ENCODE peak calls at places on chromosomes 1 and 21, in six cellular contexts. J, I, U, H, Y and W are unnamed samples. For H3K9me3, the result is how much of the 10 kb centered on the place peaks cover.

GRCh38 chr1:197557302-197557701 is 218.0 kb downstream of the DENND1B start:
- DNase-seq in J (no peak), I (no peak), U (peak), H (no peak), Y (peak), W (no peak)

GRCh38 chr21:41442496-41443186 is 16.6 kb downstream of the MX1 start:
- DNase-seq in J (no peak), I (no peak), U (no peak), H (peak), Y (peak), W (no peak)

GRCh38 chr1:96416111-96416595 is 305.4 kb upstream of the PTBP2 start:
- DNase-seq in J (no peak), I (no peak), U (peak), H (no peak), Y (peak), W (no peak)

GRCh38 chr1:55727010-55727409 is 511.8 kb upstream of the USP24 start:
- DNase-seq in J (no peak), I (no peak), U (peak), H (no peak), Y (peak), W (no peak)

GRCh38 chr1:26278835-26279597 is 870 bp upstream of the SH3BGRL3 start:
- DNase-seq in J (peak), I (no peak), U (peak), H (no peak), Y (peak), W (no peak)

GRCh38 chr21:27818847-27819246 is 852.0 kb upstream of the ADAMTS5 start:
- DNase-seq in J (no peak), I (no peak), U (peak), H (no peak), Y (no peak), W (no peak)

GRCh38 chr1:226741009-226741408 is 1.9 kb upstream of the ITPKB start:
- DNase-seq in J (no peak), I (no peak), U (no peak), H (no peak), Y (no peak), W (no peak)

GRCh38 chr1:174958396-174958795 is 41.4 kb upstream of the CACYBP start:
- DNase-seq in J (no peak), I (no peak), U (no peak), H (no peak), Y (no peak), W (no peak)

GRCh38 chr1:119647228-119647733 is 785 bp downstream of the ZNF697 start:
- DNase-seq in J (no peak), I (no peak), U (peak), H (no peak), Y (no peak), W (no peak)

GRCh38 chr1:27603320-27603961 is 503 bp downstream of the AHDC1 start:
- DNase-seq in J (no peak), I (no peak), U (peak), H (no peak), Y (no peak), W (peak)

GRCh38 chr1:234721476-234722266 is 111.7 kb upstream of the IRF2BP2 start:
- DNase-seq in J (peak), I (no peak), U (peak), H (no peak), Y (peak), W (no peak)

GRCh38 chr1:66980745-66981367 is 56.1 kb downstream of the MIER1 start:
- DNase-seq in J (no peak), I (no peak), U (peak), H (no peak), Y (peak), W (no peak)

GRCh38 chr1:108082006-108082405 is 117.0 kb upstream of the VAV3 start:
- DNase-seq in J (no peak), I (no peak), U (peak), H (no peak), Y (no peak), W (no peak)

GRCh38 chr1:97277891-97278662 is 556.5 kb downstream of the PTBP2 start:
- DNase-seq in J (no peak), I (no peak), U (peak), H (no peak), Y (peak), W (peak)

DNA sequence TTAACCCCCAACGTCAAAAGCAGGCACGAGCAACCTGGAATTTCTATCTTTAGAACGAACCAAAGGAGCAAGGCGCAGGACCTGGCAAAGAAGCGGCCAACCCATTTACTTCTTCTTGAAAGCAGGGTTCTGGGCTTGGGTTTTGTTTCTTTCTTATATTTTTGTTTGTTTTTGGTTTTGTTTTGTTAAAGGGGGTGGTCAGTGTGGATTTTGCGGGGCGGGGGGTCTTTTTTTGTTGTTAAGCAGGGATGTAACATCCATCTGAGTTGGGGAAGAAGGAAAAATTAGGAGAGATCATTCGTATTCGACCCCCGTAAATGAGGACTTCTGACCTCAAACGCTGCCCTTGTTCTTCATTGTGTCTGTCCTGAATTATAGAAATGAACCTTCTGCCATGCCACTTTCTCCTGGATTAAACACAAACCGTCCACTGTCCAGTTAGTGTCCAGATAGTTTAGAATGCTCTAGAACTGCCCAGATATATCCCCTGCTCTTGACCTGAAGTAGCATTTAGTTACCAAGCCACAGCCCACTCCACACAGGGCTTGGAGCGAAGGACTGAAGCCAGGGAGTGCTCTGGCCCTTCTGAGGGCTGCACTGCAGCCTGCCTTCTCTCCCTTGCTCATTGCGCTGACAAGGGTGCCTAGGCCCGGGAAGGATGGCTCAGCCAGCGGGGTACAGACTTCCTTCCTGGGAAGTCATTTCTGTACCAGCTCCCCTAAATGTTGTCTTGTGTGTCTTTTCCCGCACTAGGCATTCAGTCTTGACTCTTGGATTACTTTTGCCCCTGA is 935 bp upstream of the APP start:
- DNase-seq in J (no peak), I (no peak), U (no peak), H (no peak), Y (no peak), W (no peak)
- H3K4me3 ChIP-seq in J (peak), I (peak), U (peak), H (peak), Y (peak), W (peak)

DNA sequence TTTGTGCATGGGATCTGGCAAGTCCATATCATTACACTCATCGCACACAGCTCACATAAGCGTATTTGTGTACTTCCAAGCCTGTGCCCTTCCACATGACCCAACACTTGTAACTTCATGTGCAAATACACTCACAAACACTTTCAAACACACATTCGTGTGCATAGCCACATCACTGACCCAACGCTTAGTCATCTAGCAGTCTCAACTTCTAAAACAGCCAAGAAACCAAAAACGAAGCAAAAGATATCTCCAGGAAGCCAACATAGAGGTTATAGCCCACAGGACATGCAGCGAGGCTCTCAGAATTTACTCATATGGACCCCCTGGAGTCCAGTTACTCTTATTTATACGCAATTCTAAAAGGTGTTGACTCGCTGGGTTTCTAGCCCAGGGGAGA is 10.9 kb upstream of the GOLT1A start:
- DNase-seq in J (no peak), I (no peak), U (peak), H (no peak), Y (peak), W (no peak)
- H3K9me3 ChIP-seq in J (under half), I (under half), U (under half), H (under half), Y (under half), W (under half)

GRCh38 chr1:147451628-147452027 is 89.7 kb upstream of the BCL9 start:
- DNase-seq in J (no peak), I (no peak), U (no peak), H (no peak), Y (no peak), W (no peak)
- H3K4me3 ChIP-seq in J (no peak), I (no peak), U (no peak), H (no peak), Y (no peak), W (no peak)

DNA sequence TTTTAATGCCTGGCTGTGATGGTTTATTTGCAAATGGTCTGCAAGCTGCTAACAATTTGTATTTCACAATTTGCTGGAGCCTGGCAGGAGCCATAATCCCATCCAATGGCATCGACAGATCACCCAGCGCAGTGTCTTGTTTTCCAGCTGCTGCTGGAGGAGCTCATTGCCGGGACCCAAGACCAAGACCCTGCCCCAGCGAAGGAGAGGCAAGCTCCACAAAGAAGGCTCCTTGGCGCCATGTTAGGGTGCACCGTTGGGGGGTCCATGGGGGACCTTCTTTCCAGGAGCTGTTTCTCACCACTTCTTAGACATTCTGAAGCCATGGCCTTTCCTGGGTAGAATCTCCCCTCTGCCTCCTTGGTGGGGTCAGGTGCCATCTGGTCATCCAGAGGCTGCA is 31.1 kb downstream of the AJAP1 start:
- DNase-seq in J (no peak), I (no peak), U (no peak), H (no peak), Y (no peak), W (no peak)
- H3K9me3 ChIP-seq in J (under half), I (under half), U (under half), H (under half), Y (half or more), W (under half)

DNA sequence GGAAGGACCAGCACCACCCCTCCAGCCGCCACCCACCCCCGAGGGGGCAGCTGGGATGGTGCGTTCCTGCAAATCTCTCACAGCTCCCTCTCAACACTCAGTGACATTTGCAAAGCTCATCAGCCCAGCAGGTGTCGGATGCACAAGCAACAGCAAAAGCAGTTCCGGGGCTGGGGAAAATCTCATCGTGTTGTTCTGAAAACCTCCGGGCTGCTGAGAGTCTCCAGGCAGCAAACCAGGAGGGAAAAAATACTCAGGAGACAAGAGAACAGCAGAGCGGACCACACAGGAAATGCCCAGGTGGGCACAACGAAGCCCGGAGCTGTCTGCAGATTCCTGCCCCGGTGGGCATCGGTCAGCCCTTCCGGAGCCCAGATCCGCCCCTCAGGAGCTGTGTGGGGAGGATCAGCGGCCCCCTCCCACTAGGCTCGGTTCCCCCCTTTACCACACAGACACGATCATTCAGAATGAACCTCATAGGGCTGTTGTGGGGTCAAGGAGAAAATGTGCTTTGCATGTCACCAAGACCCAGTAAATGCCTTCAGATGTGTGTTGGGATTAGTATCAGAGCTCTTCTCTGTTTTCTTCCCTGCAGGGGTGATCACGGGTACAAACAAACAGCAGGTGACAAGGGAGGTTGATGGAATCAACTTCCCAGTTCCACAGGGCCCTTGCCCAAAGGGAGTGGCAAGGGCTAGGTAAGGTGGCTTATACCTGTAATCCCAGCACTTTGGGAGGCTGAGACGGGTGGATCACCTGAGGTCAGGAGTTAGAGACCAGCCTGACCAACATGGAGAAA is 127.0 kb upstream of the TIAM1 start:
- DNase-seq in J (no peak), I (no peak), U (no peak), H (no peak), Y (no peak), W (no peak)
- H3K4me3 ChIP-seq in J (no peak), I (no peak), U (no peak), H (no peak), Y (no peak), W (no peak)

DNA sequence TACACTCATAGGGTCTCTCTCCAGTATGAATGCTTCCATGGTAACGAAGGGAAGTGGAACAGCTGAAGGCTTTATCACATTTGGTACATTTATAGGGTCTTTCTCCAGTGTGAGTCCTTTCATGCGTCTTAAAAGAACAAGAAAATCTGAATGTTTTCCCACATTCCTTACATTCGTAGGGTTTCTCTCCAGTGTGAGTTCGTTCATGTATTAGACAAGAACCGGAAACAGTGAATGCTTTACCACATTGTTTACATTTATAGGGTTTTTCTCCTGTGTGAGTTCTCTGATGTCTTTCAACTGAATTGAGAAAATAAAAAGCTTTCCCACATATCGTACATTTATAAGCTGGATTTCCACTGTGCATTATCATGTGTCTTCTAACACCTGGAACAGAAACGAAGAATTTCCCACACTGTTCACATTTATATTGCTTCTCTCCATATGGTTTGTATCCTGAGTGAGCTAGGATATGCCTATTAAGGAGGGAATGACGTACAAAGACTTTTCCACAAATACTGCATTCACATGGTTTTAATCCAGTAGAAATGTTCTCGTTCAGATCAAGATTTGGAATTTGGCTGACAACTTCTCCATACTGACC is 3.4 kb downstream of the ZNF669 start:
- DNase-seq in J (no peak), I (no peak), U (no peak), H (no peak), Y (no peak), W (no peak)
- H3K9me3 ChIP-seq in J (under half), I (under half), U (under half), H (under half), Y (under half), W (half or more)

GRCh38 chr21:45641480-45642035 is 2.0 kb upstream of the PCBP3 start:
- DNase-seq in J (no peak), I (no peak), U (no peak), H (no peak), Y (no peak), W (no peak)

GRCh38 chr21:45642122-45642813 is 1.3 kb upstream of the PCBP3 start:
- DNase-seq in J (no peak), I (no peak), U (peak), H (no peak), Y (no peak), W (no peak)

GRCh38 chr21:45640888-45641479 is 2.5 kb upstream of the PCBP3 start:
- DNase-seq in J (no peak), I (no peak), U (peak), H (no peak), Y (peak), W (no peak)

GRCh38 chr21:45643021-45643980 is at the start of gene PCBP3:
- DNase-seq in J (peak), I (peak), U (peak), H (peak), Y (peak), W (peak)

DNA sequence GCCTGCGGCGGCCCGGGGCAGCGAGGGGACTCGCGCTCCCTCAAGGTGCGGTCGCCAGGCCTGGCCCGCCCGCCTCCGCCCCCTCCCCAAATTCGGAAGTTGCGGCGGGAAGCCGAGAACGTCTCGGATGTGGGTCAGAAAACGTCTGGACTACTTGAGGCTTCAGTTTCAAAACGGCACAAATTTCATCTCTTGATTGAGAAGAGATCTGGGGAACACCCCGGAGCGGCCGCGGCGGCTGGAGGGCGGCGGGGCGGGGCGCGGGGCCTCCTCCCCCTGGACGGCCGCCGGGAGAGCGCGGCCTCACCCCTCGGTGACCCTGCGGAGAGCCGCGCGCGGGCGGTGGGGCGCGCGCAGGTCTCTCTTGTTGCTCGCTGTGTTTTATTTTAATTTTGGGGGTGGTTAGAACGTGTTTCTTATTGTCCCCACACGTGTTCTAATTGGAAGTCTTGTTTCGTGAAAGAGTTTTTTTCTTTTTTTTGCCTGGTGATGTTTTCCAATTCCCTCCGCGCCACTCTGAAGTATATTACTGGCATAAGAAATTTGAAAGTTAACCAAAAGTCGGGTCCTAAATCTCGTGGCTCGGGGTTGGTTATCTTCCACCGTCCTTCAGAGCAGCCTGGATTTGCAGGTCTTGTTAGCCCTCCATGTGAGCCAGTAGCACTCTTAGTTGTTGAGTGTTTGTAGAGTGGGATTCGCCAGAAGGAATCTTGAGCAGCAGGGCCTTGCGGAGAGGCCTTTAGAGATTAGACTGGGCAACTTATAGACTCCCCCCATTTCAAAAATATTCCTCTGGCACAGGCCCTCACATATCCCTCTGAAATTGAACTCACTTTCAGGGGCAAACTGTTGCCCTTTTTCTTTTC is 749 bp downstream of the PCBP3 start:
- DNase-seq in J (no peak), I (no peak), U (peak), H (no peak), Y (no peak), W (peak)
- H3K4me3 ChIP-seq in J (peak), I (no peak), U (peak), H (peak), Y (peak), W (peak)